ENCODE peak calls at places on chromosomes 4 and X, in ten cellular contexts. T is MCF 10A; N is activated gamma-delta T cell; F is cardiac muscle cell; M is fibroblast of lung; G is HT-29; P is CD4-positive, alpha-beta memory T cell; U is neural crest cell; L is activated T-cell treated with anti-CD3 and anti-CD28 coated beads, Interleukin-2, amount 50 U/mL, for 72 hours; H is astrocyte of the spinal cord. Z is an unnamed sample.
A peak's percentile ranks its signal among the peaks of the same experiment; 100 is the strongest.

GRCh38 chr4:161828061-161828460 is 335.7 kb downstream of the FSTL5 start:
- DNase-seq in T (no peak), N (no peak), F (peak; percentile 5), M (no peak), G (no peak), P (no peak), U (no peak), L (no peak), H (peak; percentile 31), Z (no peak)

GRCh38 chr4:53555111-53555510 is 36.2 kb downstream of the LNX1 start:
- DNase-seq in T (no peak), N (no peak), F (no peak), M (no peak), G (no peak), P (no peak), U (no peak), L (no peak), H (no peak), Z (no peak)

GRCh38 chr4:105022811-105023667 is 123.6 kb upstream of the TET2 start:
- DNase-seq in T (peak; percentile 86), N (no peak), F (peak; percentile 89), M (peak; percentile 22), G (no peak), P (no peak), U (no peak), L (no peak), H (peak; percentile 77), Z (peak; percentile 86)

GRCh38 chrX:10235851-10236250 is 79.1 kb downstream of the CLCN4 start:
- DNase-seq in T (no peak), N (no peak), F (peak; percentile 74), M (peak; percentile 49), G (no peak), P (no peak), U (no peak), L (no peak), H (peak; percentile 87), Z (peak; percentile 32)

GRCh38 chr4:24763631-24764302 is 31.6 kb upstream of the SOD3 start:
- DNase-seq in T (peak; percentile 88), N (no peak), F (peak; percentile 45), M (peak; percentile 42), G (no peak), P (no peak), U (no peak), L (no peak), H (no peak), Z (peak; percentile 53)

GRCh38 chrX:153400146-153401132 is 711 bp downstream of the PNMA6E start:
- DNase-seq in T (peak; percentile 33), N (no peak), F (peak; percentile 40), M (no peak), G (peak; percentile 71), P (peak; percentile 26), U (peak; percentile 53), L (peak; percentile 69), H (no peak), Z (peak; percentile 18)

GRCh38 chr4:139603576-139604387 is 47.8 kb upstream of the SETD7 start:
- DNase-seq in T (peak; percentile 80), N (no peak), F (peak; percentile 74), M (peak; percentile 73), G (peak; percentile 85), P (peak; percentile 33), U (peak; percentile 57), L (peak; percentile 38), H (peak; percentile 60), Z (peak; percentile 76)

GRCh38 chr4:4673070-4673469 is 131.2 kb upstream of the STX18 start:
- DNase-seq in T (peak; percentile 89), N (no peak), F (peak; percentile 62), M (peak; percentile 56), G (peak; percentile 56), P (no peak), U (peak; percentile 31), L (no peak), H (no peak), Z (peak; percentile 44)

GRCh38 chrX:41561045-41561444 is 113.9 kb downstream of the NYX start:
- DNase-seq in T (peak; percentile 50), N (no peak), F (peak; percentile 85), M (peak; percentile 89), G (no peak), P (peak; percentile 14), U (no peak), L (peak; percentile 48), H (peak; percentile 87), Z (peak; percentile 91)

GRCh38 chr4:5572114-5572513 is 136.2 kb downstream of the EVC2 start:
- DNase-seq in T (peak; percentile 63), N (no peak), F (peak; percentile 48), M (no peak), G (no peak), P (no peak), U (no peak), L (no peak), H (peak; percentile 5), Z (peak; percentile 68)

GRCh38 chr4:177554966-177555574 is 112.8 kb upstream of the AGA start:
- DNase-seq in T (peak; percentile 61), N (no peak), F (peak; percentile 63), M (peak; percentile 58), G (peak; percentile 59), P (no peak), U (peak; percentile 49), L (peak; percentile 25), H (peak; percentile 44), Z (peak; percentile 50)

GRCh38 chr4:24091632-24092240 is 201.9 kb upstream of the PPARGC1A start:
- DNase-seq in T (no peak), N (no peak), F (peak; percentile 9), M (peak; percentile 65), G (no peak), P (no peak), U (no peak), L (no peak), H (no peak), Z (peak; percentile 9)

GRCh38 chr4:164408831-164409230 is 345.1 kb upstream of the SMIM31 start:
- DNase-seq in T (no peak), N (no peak), F (no peak), M (no peak), G (no peak), P (no peak), U (no peak), L (no peak), H (no peak), Z (no peak)

GRCh38 chrX:38864165-38864564 is 62.9 kb downstream of the MID1IP1 start:
- DNase-seq in T (no peak), N (no peak), F (peak; percentile 68), M (peak; percentile 52), G (no peak), P (no peak), U (no peak), L (no peak), H (peak; percentile 5), Z (peak; percentile 35)

Z was measured in fibroblast of pulmonary artery.